ENCODE peak calls at places on chromosomes 7 and 10, in four cellular contexts. One of them, this sample, is unnamed.

GRCh38 chr7:2045559-2046405 is 187.0 kb downstream of the MAD1L1 start:
- DNase-seq in A549: no peak
- DNase-seq in WTC11: peak
- DNase-seq in HepG2: no peak
- DNase-seq in this sample: no peak

GRCh38 chr10:86785968-86786367 is 29.5 kb downstream of the BMPR1A start:
- DNase-seq in A549: no peak
- DNase-seq in HepG2: no peak
- DNase-seq in WTC11: no peak
- DNase-seq in this sample: no peak

GRCh38 chr10:5976689-5977470 is 463 bp downstream of the IL15RA start:
- DNase-seq in HepG2: no peak
- DNase-seq in WTC11: peak
- DNase-seq in A549: peak
- DNase-seq in this sample: peak

GRCh38 chr7:149196705-149197171 is 1.4 kb downstream of the ZNF282 start:
- DNase-seq in WTC11: no peak
- DNase-seq in A549: peak
- DNase-seq in HepG2: peak
- DNase-seq in this sample: peak

GRCh38 chr7:5177060-5177459 is 13.0 kb upstream of the WIPI2 start:
- DNase-seq in HepG2: no peak
- DNase-seq in A549: peak
- DNase-seq in WTC11: no peak
- DNase-seq in this sample: no peak

GRCh38 chr7:55534916-55535636 is 37.2 kb downstream of the VOPP1 start:
- DNase-seq in A549: no peak
- DNase-seq in HepG2: peak
- DNase-seq in WTC11: no peak
- DNase-seq in this sample: no peak

GRCh38 chr7:184768-185264 is 7.6 kb upstream of the FAM20C start:
- DNase-seq in A549: no peak
- DNase-seq in WTC11: no peak
- DNase-seq in HepG2: no peak
- DNase-seq in this sample: no peak

GRCh38 chr10:118962159-118962863 is 67.2 kb upstream of the NANOS1 start:
- DNase-seq in A549: no peak
- DNase-seq in HepG2: no peak
- DNase-seq in WTC11: no peak
- DNase-seq in this sample: no peak

GRCh38 chr7:131196808-131197207 is 130.9 kb upstream of the MKLN1 start:
- DNase-seq in HepG2: no peak
- DNase-seq in WTC11: no peak
- DNase-seq in A549: no peak
- DNase-seq in this sample: no peak

GRCh38 chr7:146414373-146414772 is 297.8 kb downstream of the CNTNAP2 start:
- DNase-seq in A549: no peak
- DNase-seq in HepG2: no peak
- DNase-seq in WTC11: no peak
- DNase-seq in this sample: no peak

GRCh38 chr7:129690701-129691100 is 79.2 kb downstream of the NRF1 start:
- DNase-seq in HepG2: no peak
- DNase-seq in A549: no peak
- DNase-seq in WTC11: no peak
- DNase-seq in this sample: no peak

GRCh38 chr7:46559194-46559576 is 638.1 kb upstream of the IGFBP3 start:
- DNase-seq in WTC11: no peak
- DNase-seq in A549: peak
- DNase-seq in HepG2: no peak
- DNase-seq in this sample: no peak

GRCh38 chr10:58773351-58773750 is 260.7 kb downstream of the BICC1 start:
- DNase-seq in A549: no peak
- DNase-seq in WTC11: no peak
- DNase-seq in HepG2: no peak
- DNase-seq in this sample: no peak

GRCh38 chr7:25624001-25624400 is 395.7 kb upstream of the NPVF start:
- DNase-seq in HepG2: no peak
- DNase-seq in A549: no peak
- DNase-seq in WTC11: no peak
- DNase-seq in this sample: no peak

GRCh38 chr10:7948601-7949000 is 105.9 kb upstream of the GATA3 start:
- DNase-seq in A549: no peak
- DNase-seq in HepG2: no peak
- DNase-seq in WTC11: no peak
- DNase-seq in this sample: no peak

GRCh38 chr7:137297551-137298463 is 45.7 kb downstream of the PTN start:
- DNase-seq in A549: no peak
- DNase-seq in WTC11: no peak
- DNase-seq in HepG2: no peak
- DNase-seq in this sample: no peak

GRCh38 chr7:90570373-90570959 is 25.7 kb upstream of the CDK14 start:
- DNase-seq in WTC11: no peak
- DNase-seq in A549: no peak
- DNase-seq in HepG2: no peak
- DNase-seq in this sample: no peak

GRCh38 chr7:140349172-140349771 is 49.1 kb downstream of the SLC37A3 start:
- DNase-seq in HepG2: no peak
- DNase-seq in A549: no peak
- DNase-seq in WTC11: no peak
- DNase-seq in this sample: no peak

GRCh38 chr10:17992266-17992665 is 40.5 kb downstream of the SLC39A12 start:
- DNase-seq in WTC11: no peak
- DNase-seq in HepG2: no peak
- DNase-seq in A549: no peak
- DNase-seq in this sample: no peak

GRCh38 chr7:13291010-13291409 is 603.6 kb downstream of the ARL4A start:
- DNase-seq in WTC11: no peak
- DNase-seq in HepG2: no peak
- DNase-seq in A549: no peak
- DNase-seq in this sample: no peak

GRCh38 chr7:42227523-42227922 is 9.5 kb downstream of the GLI3 start:
- DNase-seq in A549: no peak
- DNase-seq in WTC11: peak
- DNase-seq in HepG2: no peak
- DNase-seq in this sample: no peak

GRCh38 chr7:4245866-4246470 is 436.1 kb upstream of the FOXK1 start:
- DNase-seq in HepG2: no peak
- DNase-seq in A549: no peak
- DNase-seq in WTC11: no peak
- DNase-seq in this sample: no peak

GRCh38 chr7:142243823-142244222 is 14.0 kb downstream of the PRSS58 start:
- DNase-seq in HepG2: no peak
- DNase-seq in A549: no peak
- DNase-seq in WTC11: no peak
- DNase-seq in this sample: no peak

GRCh38 chr10:107546239-107546638 is 381.7 kb upstream of the SORCS1 start:
- DNase-seq in WTC11: no peak
- DNase-seq in A549: no peak
- DNase-seq in HepG2: no peak
- DNase-seq in this sample: no peak

GRCh38 chr7:45921699-45922519 is 837 bp upstream of the IGFBP3 start:
- DNase-seq in HepG2: peak
- DNase-seq in A549: peak
- DNase-seq in WTC11: peak
- DNase-seq in this sample: no peak

GRCh38 chr7:47516985-47517590 is 64.8 kb downstream of the TNS3 start:
- DNase-seq in HepG2: no peak
- DNase-seq in WTC11: no peak
- DNase-seq in A549: no peak
- DNase-seq in this sample: no peak

GRCh38 chr7:26627871-26628270 is 236.5 kb downstream of the SKAP2 start:
- DNase-seq in WTC11: no peak
- DNase-seq in A549: no peak
- DNase-seq in HepG2: no peak
- DNase-seq in this sample: no peak

GRCh38 chr10:59649606-59650346 is 59.9 kb downstream of the SLC16A9 start:
- DNase-seq in A549: no peak
- DNase-seq in WTC11: no peak
- DNase-seq in HepG2: no peak
- DNase-seq in this sample: no peak

GRCh38 chr7:157782041-157782440 is 445.2 kb downstream of the DNAJB6 start:
- DNase-seq in A549: no peak
- DNase-seq in WTC11: no peak
- DNase-seq in HepG2: no peak
- DNase-seq in this sample: no peak

GRCh38 chr10:50805981-50806622 is 66.4 kb downstream of the ASAH2B start:
- DNase-seq in HepG2: no peak
- DNase-seq in WTC11: no peak
- DNase-seq in A549: no peak
- DNase-seq in this sample: no peak

GRCh38 chr10:80271416-80271815 is 18.0 kb downstream of the MAT1A start:
- DNase-seq in HepG2: no peak
- DNase-seq in A549: no peak
- DNase-seq in WTC11: no peak
- DNase-seq in this sample: no peak

GRCh38 chr10:86868353-86868752 is 89.1 kb downstream of the MMRN2 start:
- DNase-seq in A549: no peak
- DNase-seq in HepG2: no peak
- DNase-seq in WTC11: peak
- DNase-seq in this sample: no peak

GRCh38 chr7:105816270-105816843 is 60.0 kb downstream of the ATXN7L1 start:
- DNase-seq in HepG2: no peak
- DNase-seq in A549: no peak
- DNase-seq in WTC11: no peak
- DNase-seq in this sample: no peak

GRCh38 chr7:155357573-155358041 is 59.9 kb downstream of the INSIG1 start:
- DNase-seq in WTC11: no peak
- DNase-seq in A549: no peak
- DNase-seq in HepG2: no peak
- DNase-seq in this sample: no peak

GRCh38 chr10:69567920-69568319 is 5.3 kb downstream of the NEUROG3 start:
- DNase-seq in A549: peak
- DNase-seq in HepG2: peak
- DNase-seq in WTC11: peak
- DNase-seq in this sample: peak

DNA sequence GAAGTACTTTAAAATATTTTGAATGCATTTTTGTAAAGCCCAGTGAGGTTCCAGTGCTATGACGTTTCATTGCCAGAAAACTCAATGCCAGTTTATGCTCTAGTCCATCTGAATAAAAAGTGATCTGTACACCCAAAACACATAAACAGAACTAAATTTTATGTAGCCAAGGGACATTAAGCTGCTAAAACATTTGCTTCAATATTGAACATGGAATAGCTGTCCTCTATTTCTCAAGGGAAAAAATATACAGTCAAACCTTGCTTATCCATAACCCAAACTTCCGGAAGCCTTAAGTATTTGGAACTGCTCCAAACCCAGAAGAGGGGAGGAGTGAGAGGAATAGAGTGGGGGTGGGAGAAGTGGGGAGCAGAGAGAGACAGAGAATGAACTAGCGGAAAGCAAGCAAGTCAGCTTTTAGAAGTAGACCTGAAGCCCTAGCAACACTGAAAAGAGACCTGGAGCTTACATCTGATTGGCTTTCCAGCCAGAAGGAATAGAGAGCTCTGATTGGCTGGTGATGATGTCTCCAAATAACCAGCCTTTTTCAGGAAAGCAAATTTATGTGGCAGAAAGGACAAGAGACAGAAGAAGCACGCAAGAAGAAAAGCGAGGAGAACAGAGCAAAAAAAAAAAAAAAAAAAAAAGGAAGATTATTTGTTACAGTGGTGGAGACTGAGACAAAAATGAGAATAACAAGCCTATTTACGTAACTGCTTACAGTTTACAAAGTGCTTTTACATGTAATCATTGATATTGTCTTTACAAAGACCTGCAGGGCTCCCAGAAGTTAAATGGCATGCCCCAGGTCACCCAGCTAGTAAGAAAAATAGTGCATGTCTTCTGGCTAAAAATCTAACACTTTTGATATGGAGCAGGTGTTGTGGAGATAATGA is 196.0 kb downstream of the RNLS start:
- DNase-seq in HepG2: peak
- DNase-seq in WTC11: no peak
- DNase-seq in A549: peak
- DNase-seq in this sample: no peak
- TF ChIP-seq HMGXB4 in HepG2: no peak
- TF ChIP-seq HMGXB4 in WTC11: no peak
- TF ChIP-seq HMGXB4 in A549: no peak
- TF ChIP-seq HMGXB4 in this sample: no peak

DNA sequence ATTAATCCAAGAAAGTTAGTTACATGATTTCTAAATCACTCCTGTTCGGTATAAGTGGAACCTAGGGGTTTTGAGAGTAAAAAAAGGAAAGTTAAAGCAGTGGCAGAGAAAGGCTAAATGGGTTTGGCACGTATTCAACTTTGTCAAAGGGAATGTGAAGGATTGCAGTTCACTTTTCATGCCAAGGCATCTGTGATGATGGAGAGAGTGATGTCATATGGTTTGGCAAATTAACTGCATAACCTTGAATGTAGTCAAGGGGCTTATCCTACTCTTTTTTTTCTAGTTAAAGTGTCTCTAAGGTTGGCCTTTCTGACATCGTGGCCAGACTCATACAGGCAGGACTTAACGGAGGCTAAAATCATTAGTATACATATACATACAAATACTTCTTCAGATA is 277.8 kb downstream of the EXOC4 start:
- DNase-seq in HepG2: no peak
- DNase-seq in WTC11: no peak
- DNase-seq in A549: no peak
- DNase-seq in this sample: no peak
- TF ChIP-seq HMGXB4 in HepG2: no peak
- TF ChIP-seq HMGXB4 in WTC11: no peak
- TF ChIP-seq HMGXB4 in A549: no peak
- TF ChIP-seq HMGXB4 in this sample: no peak

DNA sequence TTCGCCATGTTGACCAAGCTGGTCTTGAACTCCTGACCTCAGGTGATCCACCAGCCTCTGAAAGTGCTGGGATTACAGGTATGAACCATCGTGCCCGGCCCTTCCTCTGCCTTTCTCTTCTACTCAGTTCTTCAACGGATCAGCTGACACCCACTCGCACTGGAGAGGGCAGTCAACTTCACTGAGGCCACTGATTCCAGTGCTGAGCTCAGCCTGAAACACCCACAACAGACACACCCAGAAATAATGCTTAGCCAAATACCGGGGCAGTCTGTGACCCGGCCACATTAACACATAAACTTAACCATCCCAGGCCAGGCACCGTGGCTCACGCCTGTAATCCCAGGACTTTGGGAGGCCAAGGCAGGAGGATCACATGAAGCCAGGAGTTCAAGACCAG is 119.3 kb upstream of the CHST15 start:
- DNase-seq in A549: no peak
- DNase-seq in WTC11: no peak
- DNase-seq in HepG2: no peak
- DNase-seq in this sample: no peak
- TF ChIP-seq HMGXB4 in A549: no peak
- TF ChIP-seq HMGXB4 in WTC11: no peak
- TF ChIP-seq HMGXB4 in HepG2: no peak
- TF ChIP-seq HMGXB4 in this sample: no peak

DNA sequence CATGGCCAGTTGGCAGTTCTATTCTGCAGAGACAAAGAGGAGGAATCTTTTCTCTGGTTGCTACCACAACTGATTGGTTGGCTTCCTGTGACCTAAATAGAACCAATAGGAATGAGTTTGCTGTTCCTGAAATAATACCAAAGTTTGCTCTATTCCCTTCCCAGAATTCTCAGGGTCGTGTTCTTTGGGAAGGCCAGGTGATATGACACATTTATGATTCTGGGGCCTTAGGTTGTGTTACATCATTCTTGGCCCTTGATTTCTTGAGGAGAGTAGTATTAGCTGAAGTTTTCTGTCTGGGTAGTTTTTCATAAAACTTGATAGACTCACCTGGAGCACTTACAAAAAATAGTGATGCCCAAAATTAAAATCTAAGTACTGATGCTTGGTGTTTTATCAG is 171.9 kb downstream of the LRRC4 start:
- DNase-seq in WTC11: no peak
- DNase-seq in A549: no peak
- DNase-seq in HepG2: no peak
- DNase-seq in this sample: no peak
- TF ChIP-seq HMGXB4 in WTC11: no peak
- TF ChIP-seq HMGXB4 in A549: no peak
- TF ChIP-seq HMGXB4 in HepG2: no peak
- TF ChIP-seq HMGXB4 in this sample: no peak